ENCODE peak calls at places on chromosome 22, in ten cellular contexts. Q, V, Z, W, S, O, B, Y, K and T are unnamed samples.

GRCh38 chr22:17369553-17370035 is 334 bp downstream of the CECR2 start:
- DNase-seq in Q (no peak), V (no peak), Z (no peak), W (no peak), S (peak; percentile 37), O (peak; percentile 83), B (no peak), Y (peak; percentile 18), K (no peak), T (no peak)

GRCh38 chr22:29661355-29661754 is 57.9 kb downstream of the NF2 start:
- DNase-seq in Q (peak; percentile 47), V (peak; percentile 77), Z (no peak), W (no peak), S (no peak), O (no peak), B (no peak), Y (no peak), K (no peak), T (no peak)

GRCh38 chr22:40107244-40107643 is 70.5 kb upstream of the TNRC6B start:
- DNase-seq in Q (peak; percentile 15), V (peak; percentile 23), Z (no peak), W (no peak), S (no peak), O (no peak), B (no peak), Y (peak; percentile 9), K (no peak), T (no peak)

GRCh38 chr22:49021926-49022815 is 805.5 kb downstream of the BRD1 start:
- DNase-seq in Q (no peak), V (no peak), Z (no peak), W (no peak), S (no peak), O (no peak), B (no peak), Y (no peak), K (no peak), T (no peak)

GRCh38 chr22:28736296-28737155 is 5.1 kb downstream of the CHEK2 start:
- DNase-seq in Q (no peak), V (no peak), Z (no peak), W (no peak), S (no peak), O (no peak), B (no peak), Y (no peak), K (no peak), T (no peak)

GRCh38 chr22:42337356-42337755 is 66.9 kb upstream of the TCF20 start:
- DNase-seq in Q (no peak), V (no peak), Z (no peak), W (no peak), S (no peak), O (no peak), B (no peak), Y (no peak), K (no peak), T (no peak)

GRCh38 chr22:25409240-25409639 is 155.2 kb upstream of the GRK3 start:
- DNase-seq in Q (no peak), V (no peak), Z (no peak), W (no peak), S (no peak), O (no peak), B (no peak), Y (no peak), K (no peak), T (no peak)

GRCh38 chr22:26589367-26589844 is 526 bp downstream of the TPST2 start:
- DNase-seq in Q (peak; percentile 53), V (peak; percentile 20), Z (no peak), W (no peak), S (no peak), O (no peak), B (no peak), Y (peak; percentile 13), K (no peak), T (no peak)

GRCh38 chr22:26259510-26259909 is 90.2 kb downstream of the SEZ6L start:
- DNase-seq in Q (peak; percentile 11), V (peak; percentile 2), Z (no peak), W (no peak), S (no peak), O (no peak), B (no peak), Y (peak; percentile 8), K (no peak), T (no peak)

GRCh38 chr22:39808087-39808486 is 85.5 kb downstream of the ENTHD1 start:
- DNase-seq in Q (peak; percentile 53), V (peak; percentile 21), Z (no peak), W (no peak), S (no peak), O (no peak), B (no peak), Y (peak; percentile 16), K (no peak), T (peak; percentile 0)

GRCh38 chr22:50399751-50400331 is 56.7 kb downstream of the PPP6R2 start:
- DNase-seq in Q (peak; percentile 29), V (peak; percentile 31), Z (peak; percentile 48), W (peak; percentile 6), S (peak; percentile 22), O (peak; percentile 86), B (no peak), Y (peak; percentile 4), K (peak; percentile 22), T (peak; percentile 65)

GRCh38 chr22:49427941-49428340 is 399.7 kb downstream of the BRD1 start:
- DNase-seq in Q (no peak), V (no peak), Z (no peak), W (no peak), S (no peak), O (no peak), B (no peak), Y (no peak), K (no peak), T (no peak)

GRCh38 chr22:20494978-20495860 is at the start of gene KLHL22:
- DNase-seq in Q (peak; percentile 57), V (peak; percentile 26), Z (peak; percentile 66), W (no peak), S (peak; percentile 63), O (peak; percentile 86), B (no peak), Y (peak; percentile 8), K (no peak), T (no peak)

GRCh38 chr22:47073101-47073500 is 310.7 kb downstream of the TBC1D22A start:
- DNase-seq in Q (no peak), V (no peak), Z (no peak), W (no peak), S (no peak), O (no peak), B (no peak), Y (no peak), K (no peak), T (peak; percentile 44)

GRCh38 chr22:45007247-45007945 is 2.4 kb downstream of the PHF21B start:
- DNase-seq in Q (no peak), V (no peak), Z (peak; percentile 49), W (no peak), S (peak; percentile 42), O (peak; percentile 70), B (no peak), Y (no peak), K (peak; percentile 2), T (peak; percentile 46)

GRCh38 chr22:23824476-23825245 is 14.1 kb downstream of the DERL3 start:
- DNase-seq in Q (no peak), V (no peak), Z (no peak), W (no peak), S (no peak), O (peak; percentile 47), B (no peak), Y (no peak), K (no peak), T (no peak)

GRCh38 chr22:48488611-48489456 is 1338.8 kb downstream of the BRD1 start:
- DNase-seq in Q (no peak), V (no peak), Z (no peak), W (no peak), S (peak; percentile 24), O (peak; percentile 65), B (no peak), Y (no peak), K (no peak), T (no peak)

GRCh38 chr22:45235101-45235777 is 5.5 kb downstream of the KIAA0930 start:
- DNase-seq in Q (no peak), V (no peak), Z (peak; percentile 15), W (no peak), S (no peak), O (peak; percentile 90), B (no peak), Y (no peak), K (no peak), T (peak; percentile 57)

GRCh38 chr22:23196165-23196564 is 15.9 kb downstream of the BCR start:
- DNase-seq in Q (no peak), V (no peak), Z (no peak), W (no peak), S (no peak), O (no peak), B (no peak), Y (no peak), K (no peak), T (no peak)

GRCh38 chr22:29380856-29381255 is 7.5 kb downstream of the AP1B1 start:
- DNase-seq in Q (no peak), V (no peak), Z (no peak), W (no peak), S (no peak), O (no peak), B (no peak), Y (no peak), K (no peak), T (no peak)

GRCh38 chr22:23531966-23532735 is 47.9 kb downstream of the IGLL1 start:
- DNase-seq in Q (no peak), V (no peak), Z (no peak), W (no peak), S (no peak), O (peak; percentile 46), B (no peak), Y (no peak), K (no peak), T (no peak)

GRCh38 chr22:28882545-28882877 is 861 bp upstream of the ZNRF3 start:
- DNase-seq in Q (peak; percentile 49), V (no peak), Z (no peak), W (no peak), S (no peak), O (no peak), B (no peak), Y (no peak), K (no peak), T (no peak)

GRCh38 chr22:19748139-19748538 is 12.4 kb upstream of the TBX1 start:
- DNase-seq in Q (no peak), V (no peak), Z (no peak), W (no peak), S (no peak), O (no peak), B (no peak), Y (no peak), K (no peak), T (no peak)